ENCODE peak calls at places on chromosomes 11 and 22, in four cellular contexts. One of them, this sample, is unnamed.

GRCh38 chr11:10263929-10264328 is 30.1 kb downstream of the SBF2 start:
- DNase-seq in NCI-H446 treated with DMSO at 0.1 percent for 48 hours: no peak
- DNase-seq in ELR: peak; percentile 75
- DNase-seq in left lung: no peak
- DNase-seq in this sample: no peak

GRCh38 chr11:2142762-2143202 is 3.6 kb upstream of the IGF2 start:
- DNase-seq in NCI-H446 treated with DMSO at 0.1 percent for 48 hours: no peak
- DNase-seq in ELR: peak; percentile 77
- DNase-seq in left lung: no peak
- DNase-seq in this sample: peak; percentile 49

GRCh38 chr11:69371731-69372588 is 78.0 kb downstream of the MYEOV start:
- DNase-seq in NCI-H446 treated with DMSO at 0.1 percent for 48 hours: no peak
- DNase-seq in ELR: no peak
- DNase-seq in left lung: no peak
- DNase-seq in this sample: no peak

GRCh38 chr11:87372068-87372467 is 334.3 kb downstream of the TMEM135 start:
- DNase-seq in NCI-H446 treated with DMSO at 0.1 percent for 48 hours: no peak
- DNase-seq in ELR: no peak
- DNase-seq in left lung: no peak
- DNase-seq in this sample: no peak

GRCh38 chr11:122440783-122441701 is 214.5 kb upstream of the UBASH3B start:
- DNase-seq in NCI-H446 treated with DMSO at 0.1 percent for 48 hours: no peak
- DNase-seq in ELR: no peak
- DNase-seq in left lung: no peak
- DNase-seq in this sample: no peak

GRCh38 chr22:22410121-22410520 is 98.4 kb downstream of the ZNF280B start:
- DNase-seq in NCI-H446 treated with DMSO at 0.1 percent for 48 hours: no peak
- DNase-seq in ELR: no peak
- DNase-seq in left lung: no peak
- DNase-seq in this sample: no peak

GRCh38 chr11:19648321-19648720 is 64.3 kb upstream of the NAV2 start:
- DNase-seq in NCI-H446 treated with DMSO at 0.1 percent for 48 hours: no peak
- DNase-seq in ELR: no peak
- DNase-seq in left lung: no peak
- DNase-seq in this sample: no peak

GRCh38 chr11:66100272-66101037 is 30.4 kb downstream of the PACS1 start:
- DNase-seq in NCI-H446 treated with DMSO at 0.1 percent for 48 hours: no peak
- DNase-seq in ELR: no peak
- DNase-seq in left lung: peak; percentile 83
- DNase-seq in this sample: no peak

GRCh38 chr11:44604171-44604581 is 38.7 kb downstream of the CD82 start:
- DNase-seq in NCI-H446 treated with DMSO at 0.1 percent for 48 hours: no peak
- DNase-seq in ELR: no peak
- DNase-seq in left lung: peak; percentile 60
- DNase-seq in this sample: no peak

GRCh38 chr11:38191101-38191500 is 1593.1 kb upstream of the RAG2 start:
- DNase-seq in NCI-H446 treated with DMSO at 0.1 percent for 48 hours: peak; percentile 10
- DNase-seq in ELR: no peak
- DNase-seq in left lung: no peak
- DNase-seq in this sample: no peak

GRCh38 chr11:8636127-8636526 is 42.1 kb upstream of the STK33 start:
- DNase-seq in NCI-H446 treated with DMSO at 0.1 percent for 48 hours: no peak
- DNase-seq in ELR: no peak
- DNase-seq in left lung: no peak
- DNase-seq in this sample: no peak

This sample was measured in RWPE1.